ENCODE peak calls at places on chromosome 4, in eight cellular contexts. T is IMR-90, J is SJSA1, C is heart left ventricle, I is uterus, E is brain microvascular endothelial cell, S is left lung, R is breast epithelium. N is an unnamed sample.
A peak's percentile ranks its signal among the peaks of the same experiment; 100 is the strongest.

GRCh38 chr4:8920969-8921368 is 49.3 kb upstream of the HMX1 start:
- DNase-seq in C (peak; percentile 7), E (no peak), J (no peak), I (no peak), R (peak; percentile 7), T (no peak), S (no peak), N (no peak)

GRCh38 chr4:134001057-134001456 is 200.5 kb downstream of the PABPC4L start:
- DNase-seq in R (no peak), C (no peak), J (no peak), S (no peak), E (no peak), I (no peak), T (no peak), N (peak; percentile 66)

GRCh38 chr4:20426028-20426427 is 174.3 kb downstream of the SLIT2 start:
- DNase-seq in C (no peak), I (no peak), R (no peak), T (no peak), J (no peak), S (no peak), E (no peak), N (no peak)

GRCh38 chr4:112511294-112512118 is 4.5 kb downstream of the NEUROG2 start:
- DNase-seq in E (no peak), R (no peak), I (no peak), S (no peak), C (no peak), J (no peak), T (no peak), N (no peak)

GRCh38 chr4:20456416-20456815 is 204.7 kb downstream of the SLIT2 start:
- DNase-seq in E (no peak), C (no peak), S (no peak), I (no peak), J (peak; percentile 47), T (peak; percentile 20), R (no peak), N (no peak)

GRCh38 chr4:98166025-98166730 is 22.9 kb upstream of the STPG2 start:
- DNase-seq in I (no peak), J (no peak), R (peak; percentile 50), C (peak; percentile 63), S (peak; percentile 64), T (peak; percentile 1), E (no peak), N (no peak)

GRCh38 chr4:181690498-181690897 is 552.7 kb upstream of the TENM3 start:
- DNase-seq in J (no peak), C (no peak), S (no peak), R (no peak), T (no peak), I (no peak), E (no peak), N (no peak)

GRCh38 chr4:70892086-70892769 is 9.9 kb upstream of the MOB1B start:
- DNase-seq in S (peak; percentile 76), R (peak; percentile 71), I (no peak), T (no peak), E (no peak), C (no peak), J (no peak), N (no peak)

GRCh38 chr4:1868293-1868692 is 2.9 kb upstream of the NSD2 start:
- DNase-seq in J (no peak), E (no peak), I (no peak), T (no peak), S (no peak), C (no peak), R (no peak), N (no peak)

GRCh38 chr4:27278615-27279014 is 418.0 kb downstream of the STIM2 start:
- DNase-seq in S (no peak), E (peak; percentile 1), I (no peak), J (no peak), T (peak; percentile 7), R (no peak), C (no peak), N (no peak)

GRCh38 chr4:92090887-92091286 is 212.9 kb upstream of the GRID2 start:
- DNase-seq in T (no peak), R (no peak), C (no peak), S (no peak), J (no peak), E (no peak), I (no peak), N (no peak)

GRCh38 chr4:162645381-162645780 is 481.6 kb upstream of the FSTL5 start:
- DNase-seq in R (no peak), I (no peak), S (no peak), J (no peak), T (no peak), E (peak; percentile 3), C (no peak), N (no peak)

DNA sequence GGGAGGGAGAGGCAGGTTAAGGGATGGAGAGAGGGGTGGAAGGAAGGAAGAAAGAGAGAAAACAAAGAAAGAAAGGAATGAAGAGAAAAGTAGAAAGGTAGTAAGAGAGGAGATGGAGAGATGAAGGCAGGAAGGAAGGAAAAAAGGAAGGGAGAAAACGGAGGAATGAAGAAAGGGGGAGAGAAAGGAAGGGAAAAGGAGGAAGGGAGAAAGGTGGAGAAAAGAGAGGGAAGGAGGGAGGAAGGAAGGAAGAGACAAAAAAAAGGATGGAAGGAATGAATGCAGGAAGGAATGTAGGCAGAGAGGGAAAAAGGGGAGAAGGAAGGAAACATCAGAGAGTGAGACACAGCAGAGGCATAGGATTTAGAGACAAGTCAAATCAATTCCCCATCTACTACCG is 68.2 kb downstream of the DKK2 start:
- DNase-seq in C (no peak), S (no peak), T (no peak), E (no peak), J (no peak), R (no peak), I (no peak), N (no peak)
- H3K36me3 ChIP-seq in C (no peaks in the 10 kb centered on the region), S (no peaks in the 10 kb centered on the region), T (no peaks in the 10 kb centered on the region), E (no peaks in the 10 kb centered on the region), J (no peaks in the 10 kb centered on the region), R (no peaks in the 10 kb centered on the region), I (no peaks in the 10 kb centered on the region), N (no peaks in the 10 kb centered on the region)

GRCh38 chr4:6891436-6892170 is 18.0 kb upstream of the TBC1D14 start:
- DNase-seq in R (no peak), C (no peak), T (peak; percentile 31), S (peak; percentile 31), I (no peak), E (peak; percentile 16), J (no peak), N (no peak)
- H3K36me3 ChIP-seq in R (no peaks in the 10 kb centered on the region), C (no peaks in the 10 kb centered on the region), T (no peaks in the 10 kb centered on the region), S (no peaks in the 10 kb centered on the region), I (no peaks in the 10 kb centered on the region), E (no peaks in the 10 kb centered on the region), J (no peaks in the 10 kb centered on the region), N (no peaks in the 10 kb centered on the region)

GRCh38 chr4:48762408-48762807 is 17.7 kb downstream of the FRYL start:
- DNase-seq in I (no peak), J (no peak), S (no peak), R (no peak), E (no peak), T (no peak), C (no peak), N (no peak)
- H3K36me3 ChIP-seq in I (no peaks in the 10 kb centered on the region), J (no peaks in the 10 kb centered on the region), S (no peaks in the 10 kb centered on the region), R (no peaks in the 10 kb centered on the region), E (no peaks in the 10 kb centered on the region), T (no peaks in the 10 kb centered on the region), C (no peaks in the 10 kb centered on the region), N (no peaks in the 10 kb centered on the region)

DNA sequence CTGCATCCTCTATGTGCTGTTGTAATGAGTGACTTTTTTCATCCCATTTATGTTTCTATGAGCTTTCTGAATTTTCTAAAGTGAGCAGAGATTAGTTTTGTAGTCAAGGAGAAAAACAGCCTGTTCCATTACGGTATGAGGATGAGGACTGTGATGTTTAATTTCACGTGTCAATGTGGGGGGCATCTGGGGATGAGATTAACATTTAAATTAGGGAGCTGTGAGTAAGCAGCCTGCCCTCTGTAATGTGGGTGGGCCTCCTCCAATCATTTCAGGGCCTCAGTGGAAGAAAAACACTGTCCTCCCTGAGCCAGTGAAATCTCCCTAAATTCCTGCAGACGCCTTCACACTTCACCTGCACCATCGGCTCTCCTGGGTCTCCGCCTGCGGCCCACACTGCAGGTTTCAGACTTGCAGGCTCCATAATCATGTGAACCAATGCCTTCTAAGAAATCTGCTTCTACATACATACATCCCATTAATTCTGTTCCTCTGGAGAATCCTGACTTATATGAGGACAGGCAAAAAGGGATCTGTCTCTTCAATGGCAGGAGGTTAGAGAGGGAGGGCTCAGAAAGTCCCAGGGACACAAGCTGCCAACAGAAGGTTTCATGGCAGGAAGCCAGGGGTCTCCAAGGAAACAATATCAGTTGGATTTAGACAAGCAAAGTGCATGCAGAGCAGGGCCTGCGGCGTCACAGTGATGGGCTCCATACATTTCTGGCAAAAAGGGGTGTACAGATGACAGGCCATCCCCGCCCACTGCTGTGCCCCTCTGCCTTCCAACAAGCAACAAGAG is 121.6 kb downstream of the AFAP1 start:
- DNase-seq in E (peak; percentile 51), R (no peak), I (no peak), T (peak; percentile 58), S (no peak), J (peak; percentile 51), C (peak; percentile 58), N (no peak)
- H3K36me3 ChIP-seq in E (peaks cover 59% of the 10 kb centered on the region), R (peaks cover 4% of the 10 kb centered on the region), I (no peaks in the 10 kb centered on the region), T (peaks cover 64% of the 10 kb centered on the region), S (no peaks in the 10 kb centered on the region), J (peaks cover 68% of the 10 kb centered on the region), C (peaks cover 27% of the 10 kb centered on the region), N (peaks cover 29% of the 10 kb centered on the region)

GRCh38 chr4:5467111-5467510 is 241.2 kb downstream of the EVC2 start:
- DNase-seq in E (no peak), I (no peak), S (no peak), R (no peak), T (no peak), J (no peak), C (no peak), N (no peak)

GRCh38 chr4:5470318-5470889 is 238.0 kb downstream of the EVC2 start:
- DNase-seq in E (no peak), J (no peak), C (no peak), S (no peak), R (no peak), I (no peak), T (peak; percentile 43), N (no peak)

GRCh38 chr4:5471691-5472090 is 236.7 kb downstream of the EVC2 start:
- DNase-seq in T (no peak), C (no peak), I (no peak), S (no peak), J (no peak), R (no peak), E (no peak), N (no peak)

GRCh38 chr4:5471206-5471605 is 237.2 kb downstream of the EVC2 start:
- DNase-seq in I (no peak), C (no peak), R (no peak), S (no peak), E (no peak), T (no peak), J (no peak), N (no peak)

GRCh38 chr4:5469151-5469775 is 239.1 kb downstream of the EVC2 start:
- DNase-seq in C (no peak), T (no peak), E (no peak), S (no peak), I (no peak), J (no peak), R (no peak), N (no peak)
- H3K36me3 ChIP-seq in C (no peaks in the 10 kb centered on the region), T (peaks cover 5% of the 10 kb centered on the region), E (no peaks in the 10 kb centered on the region), S (no peaks in the 10 kb centered on the region), I (no peaks in the 10 kb centered on the region), J (no peaks in the 10 kb centered on the region), R (no peaks in the 10 kb centered on the region), N (no peaks in the 10 kb centered on the region)

DNA sequence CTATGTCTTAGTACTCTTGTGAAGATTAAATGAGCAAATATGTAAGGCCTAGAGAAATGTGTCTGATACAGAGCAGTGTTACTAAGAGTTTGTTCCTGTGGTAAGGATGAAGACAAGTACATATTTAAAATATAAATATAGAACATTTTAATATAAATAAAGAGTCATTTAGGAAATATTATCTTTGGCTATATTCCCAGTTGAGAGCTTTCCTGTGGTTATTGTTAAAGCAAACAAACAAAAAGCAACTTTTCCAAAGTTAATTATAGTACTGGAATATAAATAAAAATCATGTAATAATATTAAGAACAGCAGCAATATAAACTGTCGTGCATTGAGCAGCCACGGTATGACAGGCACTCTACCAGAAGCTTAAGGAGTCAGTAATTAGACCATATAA is 472.5 kb downstream of the INPP4B start:
- DNase-seq in R (no peak), J (no peak), C (no peak), T (peak; percentile 59), S (no peak), I (no peak), E (no peak), N (no peak)
- H3K36me3 ChIP-seq in R (no peaks in the 10 kb centered on the region), J (no peaks in the 10 kb centered on the region), C (no peaks in the 10 kb centered on the region), T (no peaks in the 10 kb centered on the region), S (no peaks in the 10 kb centered on the region), I (no peaks in the 10 kb centered on the region), E (no peaks in the 10 kb centered on the region), N (no peaks in the 10 kb centered on the region)